ENCODE peak calls at places on chromosome 9, in ten cellular contexts. E, Y, C, G, F, S, R, P, B and W are unnamed samples. For H3K4me1 and H3K27me3, the result is how much of the 10 kb centered on the place peaks cover.

GRCh38 chr9:129557192-129558036 is 63.5 kb downstream of the C9orf50 start:
- DNase-seq in C (no peak), G (peak), E (no peak), B (peak), R (peak), S (peak), Y (no peak), F (no peak), P (no peak), W (no peak)

GRCh38 chr9:75878461-75878860 is 12.0 kb upstream of the PCSK5 start:
- DNase-seq in G (no peak), F (no peak), P (no peak), E (no peak), S (no peak), B (no peak), Y (no peak), R (no peak), C (no peak), W (no peak)

GRCh38 chr9:110538169-110538568 is 41.4 kb downstream of the SVEP1 start:
- DNase-seq in S (no peak), E (no peak), R (no peak), B (no peak), C (no peak), F (no peak), P (no peak), G (no peak), Y (no peak), W (no peak)

GRCh38 chr9:88968799-88969198 is 22.5 kb upstream of the S1PR3 start:
- DNase-seq in Y (no peak), S (no peak), F (no peak), B (no peak), P (no peak), G (no peak), C (no peak), R (no peak), E (no peak), W (no peak)

GRCh38 chr9:113677057-113677456 is 199.1 kb upstream of the ZNF618 start:
- DNase-seq in G (no peak), B (no peak), S (no peak), F (no peak), C (no peak), E (no peak), P (no peak), Y (no peak), R (no peak), W (no peak)

GRCh38 chr9:133119461-133120342 is 1.3 kb downstream of the RALGDS start:
- DNase-seq in F (no peak), S (no peak), G (no peak), Y (no peak), B (no peak), P (peak), E (peak), R (no peak), C (no peak), W (no peak)

GRCh38 chr9:126049896-126050604 is 276.6 kb upstream of the MVB12B start:
- DNase-seq in F (peak), P (no peak), S (no peak), G (no peak), R (no peak), C (no peak), B (no peak), Y (no peak), E (no peak), W (no peak)

GRCh38 chr9:134592018-134592818 is 49.4 kb upstream of the COL5A1 start:
- DNase-seq in E (peak), P (peak), C (no peak), F (peak), G (no peak), S (peak), Y (peak), B (peak), R (no peak), W (no peak)

GRCh38 chr9:97768731-97769130 is 71.6 kb upstream of the XPA start:
- DNase-seq in P (no peak), E (no peak), Y (no peak), S (no peak), G (no peak), F (no peak), B (no peak), C (no peak), R (no peak), W (no peak)

GRCh38 chr9:14205463-14205862 is 108.5 kb downstream of the NFIB start:
- DNase-seq in E (no peak), P (no peak), C (no peak), R (no peak), B (no peak), Y (no peak), F (no peak), S (no peak), G (no peak), W (no peak)

GRCh38 chr9:105647595-105648349 is 14.5 kb upstream of the TAL2 start:
- DNase-seq in C (no peak), G (no peak), B (no peak), E (no peak), R (peak), P (no peak), F (peak), Y (no peak), S (peak), W (no peak)

GRCh38 chr9:98066235-98066634 is 9.7 kb downstream of the NANS start:
- DNase-seq in C (no peak), S (no peak), B (no peak), E (no peak), Y (no peak), F (no peak), G (no peak), R (no peak), P (no peak), W (peak)

GRCh38 chr9:126411225-126411947 is 84.8 kb downstream of the MVB12B start:
- DNase-seq in C (no peak), S (no peak), B (no peak), Y (no peak), P (no peak), E (no peak), R (no peak), G (no peak), F (no peak), W (no peak)

GRCh38 chr9:116157436-116158138 is 4.0 kb downstream of the PAPPA start:
- DNase-seq in F (no peak), Y (no peak), G (no peak), R (no peak), C (no peak), P (no peak), B (no peak), E (peak), S (peak), W (no peak)

GRCh38 chr9:128124873-128125574 is 2.5 kb downstream of the PTGES2 start:
- DNase-seq in F (no peak), G (peak), S (peak), C (peak), E (peak), Y (peak), P (peak), B (peak), R (peak), W (peak)

GRCh38 chr9:6239694-6240093 is 24.1 kb downstream of the IL33 start:
- DNase-seq in Y (no peak), E (no peak), B (no peak), F (no peak), G (no peak), S (no peak), C (no peak), R (no peak), P (no peak), W (no peak)

GRCh38 chr9:3045153-3045552 is 201.3 kb upstream of the PUM3 start:
- DNase-seq in R (no peak), Y (no peak), C (no peak), B (no peak), F (no peak), G (no peak), P (no peak), E (no peak), S (no peak), W (no peak)

GRCh38 chr9:92558612-92559374 is 23.0 kb upstream of the ECM2 start:
- DNase-seq in Y (no peak), P (no peak), G (no peak), E (no peak), B (no peak), R (no peak), C (peak), F (no peak), S (no peak), W (no peak)

GRCh38 chr9:93024986-93025630 is 33.4 kb upstream of the SUSD3 start:
- DNase-seq in E (no peak), P (no peak), G (no peak), F (no peak), C (no peak), R (no peak), S (no peak), Y (no peak), B (no peak), W (no peak)

GRCh38 chr9:117074337-117074662 is 340.6 kb downstream of the ASTN2 start:
- DNase-seq in B (no peak), S (no peak), F (no peak), R (no peak), Y (no peak), E (no peak), P (no peak), G (no peak), C (no peak), W (no peak)

GRCh38 chr9:113536166-113536482 is 72.6 kb downstream of the RGS3 start:
- DNase-seq in P (no peak), F (no peak), Y (no peak), B (no peak), E (no peak), C (no peak), G (no peak), R (no peak), S (no peak), W (no peak)

GRCh38 chr9:114324492-114324891 is 1.6 kb downstream of the ORM1 start:
- DNase-seq in S (no peak), G (no peak), C (no peak), B (no peak), E (no peak), P (no peak), R (no peak), F (no peak), Y (no peak), W (no peak)

GRCh38 chr9:112535811-112536210 is 49.2 kb downstream of the KIAA1958 start:
- DNase-seq in Y (no peak), B (no peak), R (no peak), P (no peak), C (no peak), G (no peak), S (no peak), F (no peak), E (no peak), W (no peak)

GRCh38 chr9:73183917-73184861 is 32.5 kb downstream of the ANXA1 start:
- DNase-seq in E (no peak), C (no peak), B (peak), F (peak), R (no peak), Y (no peak), P (no peak), S (no peak), G (no peak), W (no peak)

GRCh38 chr9:89096807-89097206 is 81.8 kb downstream of the SHC3 start:
- DNase-seq in C (no peak), S (no peak), F (no peak), Y (no peak), E (no peak), P (no peak), B (no peak), G (no peak), R (no peak), W (no peak)

DNA sequence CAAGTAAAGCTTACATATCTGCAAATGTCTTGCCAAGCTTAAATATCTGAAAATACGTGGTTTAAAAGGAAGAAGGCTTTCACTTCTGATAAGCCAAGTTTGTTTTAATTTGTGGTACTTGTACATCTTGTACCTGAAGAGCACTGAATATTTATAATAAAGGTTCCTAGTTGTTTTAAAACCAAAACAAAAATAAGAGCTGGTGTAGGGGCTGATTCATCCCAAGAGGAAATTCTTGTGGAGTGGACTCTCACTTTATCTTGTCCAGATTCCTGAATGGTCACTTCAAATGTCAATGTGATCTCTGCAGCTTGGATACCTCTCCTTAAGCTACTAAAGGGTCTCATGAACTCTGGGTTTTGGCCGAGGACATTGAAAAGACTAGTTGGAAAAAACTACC is 29.5 kb downstream of the MAMDC2 start:
- DNase-seq in R (no peak), Y (no peak), C (no peak), B (no peak), S (no peak), P (no peak), E (no peak), F (no peak), G (no peak), W (no peak)
- H3K4me1 ChIP-seq in R (under half), Y (under half), C (under half), B (under half), S (under half), P (under half), E (half or more), F (under half), G (half or more), W (under half)

GRCh38 chr9:4206718-4207117 is 93.2 kb downstream of the GLIS3 start:
- DNase-seq in Y (no peak), C (no peak), G (no peak), B (no peak), S (peak), F (no peak), E (no peak), R (no peak), P (no peak), W (no peak)
- TF ChIP-seq EP300 in Y (no peak), C (no peak), G (no peak), B (no peak), S (no peak), F (no peak), E (no peak), R (no peak), P (no peak), W (no peak)

DNA sequence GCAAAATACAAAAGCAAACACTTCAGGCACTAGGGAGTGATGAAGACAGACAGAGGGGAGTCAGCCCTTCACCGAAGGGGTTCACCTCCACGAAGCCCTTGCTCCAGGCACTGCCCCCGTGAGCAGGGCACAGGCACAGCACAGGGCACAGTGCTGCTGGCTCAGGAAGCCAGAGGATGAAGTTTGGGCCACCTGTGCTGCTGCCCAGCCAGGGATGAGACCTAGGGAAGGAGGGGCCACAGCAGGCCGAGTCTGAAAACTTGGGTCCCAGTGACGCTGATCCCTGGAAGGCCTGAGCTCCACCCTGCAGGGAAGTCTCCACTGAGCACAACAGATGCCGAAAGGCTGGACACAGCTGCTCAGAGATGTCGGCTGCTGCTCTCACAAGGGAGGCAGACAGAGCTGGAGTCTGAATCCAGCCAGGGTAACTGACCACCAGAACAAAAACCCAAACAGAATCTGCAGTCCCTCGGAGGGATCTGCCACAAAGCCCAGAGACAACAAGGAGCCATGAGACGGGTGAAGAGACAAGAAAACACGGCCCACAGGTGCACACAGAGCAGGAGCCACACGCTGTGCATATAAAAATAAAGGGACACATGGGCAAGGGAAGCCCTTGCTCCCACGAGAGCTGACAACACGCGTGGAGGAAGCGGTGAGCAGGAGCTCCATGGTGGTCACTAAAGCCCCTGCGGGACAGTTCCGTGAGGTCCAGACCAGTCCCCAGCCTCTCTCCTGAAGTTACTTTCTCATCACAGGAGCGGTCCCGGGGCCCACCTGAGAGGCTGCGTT is 91.0 kb downstream of the CAMSAP1 start:
- DNase-seq in B (no peak), C (no peak), G (no peak), F (no peak), Y (no peak), E (no peak), S (no peak), P (no peak), R (no peak), W (no peak)
- H3K27me3 ChIP-seq in B (under half), C (under half), G (under half), F (under half), Y (under half), E (under half), S (under half), P (under half), R (under half), W (under half)

GRCh38 chr9:109017061-109017460 is 3.8 kb upstream of the CTNNAL1 start:
- DNase-seq in B (no peak), G (no peak), S (no peak), F (no peak), E (no peak), Y (no peak), C (no peak), P (no peak), R (no peak), W (no peak)

GRCh38 chr9:109019420-109019819 is 6.1 kb upstream of the CTNNAL1 start:
- DNase-seq in E (no peak), P (no peak), C (no peak), G (no peak), R (no peak), Y (no peak), S (no peak), B (no peak), F (no peak), W (no peak)

GRCh38 chr9:109016132-109016531 is 2.8 kb upstream of the CTNNAL1 start:
- DNase-seq in G (no peak), B (no peak), S (no peak), R (no peak), E (no peak), F (no peak), Y (no peak), P (no peak), C (no peak), W (no peak)

GRCh38 chr9:109015026-109015280 is 1.7 kb upstream of the CTNNAL1 start:
- DNase-seq in Y (no peak), C (no peak), P (no peak), E (no peak), R (no peak), S (no peak), F (no peak), G (no peak), B (no peak), W (no peak)

GRCh38 chr9:109017493-109017892 is 4.2 kb upstream of the CTNNAL1 start:
- DNase-seq in P (no peak), G (no peak), F (no peak), R (no peak), S (no peak), C (no peak), B (no peak), E (no peak), Y (no peak), W (no peak)
- H3K4me1 ChIP-seq in P (under half), G (under half), F (under half), R (under half), S (under half), C (under half), B (under half), E (under half), Y (under half), W (under half)